ENCODE peak calls at places on chromosomes 4 and X, in ten cellular contexts. F is stomach, E is tibial artery, R is brain microvascular endothelial cell, O is GM23338, B is aorta, W is heart left ventricle, S is AG04450, J is SK-N-MC, X is psoas muscle. U is an unnamed sample.

GRCh38 chr4:113222431-113222979 is 173.1 kb downstream of the ANK2 start:
- DNase-seq in J (no peak), W (no peak), F (no peak), R (peak; percentile 51), X (no peak), S (no peak), E (no peak), O (peak; percentile 33), B (no peak), U (no peak)

GRCh38 chrX:154750301-154751120 is at the start of gene GAB3:
- DNase-seq in W (peak; percentile 43), X (peak; percentile 58), R (no peak), F (peak; percentile 42), B (peak; percentile 58), E (no peak), S (no peak), J (no peak), O (peak; percentile 55), U (no peak)

GRCh38 chr4:6772223-6772928 is 10.2 kb upstream of the KIAA0232 start:
- DNase-seq in B (no peak), O (no peak), E (no peak), X (peak; percentile 23), J (no peak), R (no peak), F (no peak), S (no peak), W (no peak), U (no peak)

GRCh38 chr4:145347684-145348083 is 134.0 kb upstream of the SMAD1 start:
- DNase-seq in J (no peak), X (no peak), O (no peak), F (no peak), W (no peak), S (no peak), B (no peak), E (no peak), R (peak; percentile 47), U (no peak)

GRCh38 chr4:13340672-13341071 is 143.5 kb downstream of the RAB28 start:
- DNase-seq in E (no peak), B (no peak), F (no peak), W (no peak), S (no peak), X (no peak), R (no peak), J (no peak), O (no peak), U (no peak)

GRCh38 chr4:112994732-112995131 is 54.7 kb upstream of the ANK2 start:
- DNase-seq in E (no peak), S (no peak), O (no peak), F (no peak), J (no peak), X (no peak), W (no peak), B (no peak), R (no peak), U (no peak)

GRCh38 chrX:23331701-23332100 is 2.9 kb upstream of the PTCHD1 start:
- DNase-seq in R (no peak), B (no peak), F (no peak), S (no peak), W (no peak), X (no peak), E (no peak), J (no peak), O (peak; percentile 43), U (no peak)

GRCh38 chrX:153564047-153564606 is 34.8 kb downstream of the CCNQ start:
- DNase-seq in O (no peak), J (no peak), X (peak; percentile 82), E (no peak), S (no peak), R (no peak), W (no peak), B (no peak), F (no peak), U (no peak)

GRCh38 chr4:89755210-89755609 is 81.8 kb downstream of the SNCA start:
- DNase-seq in J (no peak), X (no peak), W (no peak), F (no peak), R (no peak), B (no peak), O (peak; percentile 42), S (no peak), E (no peak), U (no peak)

GRCh38 chrX:117429511-117429910 is 687.1 kb downstream of the KLHL13 start:
- DNase-seq in S (no peak), J (no peak), E (no peak), X (no peak), O (no peak), W (no peak), R (no peak), F (no peak), B (no peak), U (no peak)

GRCh38 chrX:151984328-151984727 is 9.9 kb upstream of the GABRE start:
- DNase-seq in E (peak; percentile 24), S (no peak), O (no peak), B (no peak), X (no peak), J (no peak), W (no peak), R (peak; percentile 84), F (no peak), U (no peak)

GRCh38 chrX:130418740-130419139 is 17.0 kb downstream of the RBMX2 start:
- DNase-seq in R (no peak), E (no peak), F (no peak), J (no peak), X (no peak), B (no peak), W (no peak), O (no peak), S (no peak), U (no peak)

GRCh38 chrX:74656079-74656745 is 41.8 kb upstream of the RLIM start:
- DNase-seq in O (peak; percentile 4), J (no peak), W (no peak), B (no peak), F (no peak), X (no peak), S (no peak), R (no peak), E (no peak), U (no peak)

GRCh38 chrX:72466493-72466892 is 106.2 kb downstream of the HDAC8 start:
- DNase-seq in J (no peak), F (no peak), X (no peak), R (no peak), E (no peak), W (no peak), O (no peak), S (no peak), B (no peak), U (no peak)

GRCh38 chrX:27918799-27919198 is 62.5 kb downstream of the DCAF8L1 start:
- DNase-seq in S (no peak), J (no peak), W (no peak), B (no peak), O (peak; percentile 2), R (no peak), X (no peak), F (no peak), E (no peak), U (no peak)

GRCh38 chr4:56408978-56409377 is 21.7 kb upstream of the AASDH start:
- DNase-seq in F (no peak), S (no peak), J (no peak), R (no peak), O (peak; percentile 41), B (no peak), X (no peak), W (no peak), E (no peak), U (no peak)

GRCh38 chrX:77528034-77528433 is 80.8 kb downstream of the FGF16 start:
- DNase-seq in J (no peak), F (no peak), S (no peak), B (no peak), E (no peak), R (no peak), W (no peak), X (no peak), O (no peak), U (no peak)

GRCh38 chr4:180973894-180974293 is 1269.3 kb upstream of the TENM3 start:
- DNase-seq in W (no peak), E (no peak), X (no peak), R (no peak), B (no peak), S (no peak), J (no peak), F (no peak), O (no peak), U (no peak)
- H3K27ac ChIP-seq in W (no peak overlapping the region), E (no peak overlapping the region), X (no peak overlapping the region), R (no peak overlapping the region), B (no peak overlapping the region), S (no peak overlapping the region), J (no peak overlapping the region), F (no peak overlapping the region), O (no peak overlapping the region), U (no peak overlapping the region)

DNA sequence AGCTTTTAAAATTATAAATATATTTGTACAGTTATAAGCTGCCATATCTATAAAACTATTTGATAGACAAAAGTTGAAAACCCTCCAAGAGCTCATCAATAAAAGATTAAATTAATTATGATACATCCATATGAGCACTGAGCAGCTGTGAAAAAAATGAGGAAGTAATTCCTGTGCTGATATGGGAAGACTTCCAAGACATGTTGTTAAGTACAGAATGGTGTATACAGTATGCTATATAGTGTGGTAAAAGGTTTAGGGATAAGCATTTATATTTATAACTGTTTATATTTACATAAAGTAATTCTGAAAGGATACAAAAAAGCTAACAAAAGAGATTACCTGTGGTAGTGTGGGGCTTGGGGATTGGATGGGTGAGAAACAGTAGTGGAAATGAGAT is 92.8 kb upstream of the BMP2K start:
- DNase-seq in R (no peak), F (no peak), B (no peak), J (no peak), W (no peak), X (no peak), O (no peak), S (no peak), E (no peak), U (no peak)
- H3K4me3 ChIP-seq in R (no peak overlapping the region), F (no peak overlapping the region), B (no peak overlapping the region), J (no peak overlapping the region), W (no peak overlapping the region), X (no peak overlapping the region), O (no peak overlapping the region), S (no peak overlapping the region), E (no peak overlapping the region), U (no peak overlapping the region)

GRCh38 chr4:139557506-139558110 is 1.6 kb upstream of the SETD7 start:
- DNase-seq in S (no peak), F (peak; percentile 77), W (no peak), X (no peak), B (no peak), J (no peak), O (peak; percentile 42), R (no peak), E (no peak), U (peak; percentile 40)
- H3K27ac ChIP-seq in S (no peak overlapping the region), F (peak overlapping the region; percentile 99), W (peak overlapping the region; percentile 99), X (peak overlapping the region; percentile 99), B (no peak overlapping the region), J (peak overlapping the region; percentile 94), O (no peak overlapping the region), R (no peak overlapping the region), E (peak overlapping the region; percentile 100), U (peak overlapping the region; percentile 97)

DNA sequence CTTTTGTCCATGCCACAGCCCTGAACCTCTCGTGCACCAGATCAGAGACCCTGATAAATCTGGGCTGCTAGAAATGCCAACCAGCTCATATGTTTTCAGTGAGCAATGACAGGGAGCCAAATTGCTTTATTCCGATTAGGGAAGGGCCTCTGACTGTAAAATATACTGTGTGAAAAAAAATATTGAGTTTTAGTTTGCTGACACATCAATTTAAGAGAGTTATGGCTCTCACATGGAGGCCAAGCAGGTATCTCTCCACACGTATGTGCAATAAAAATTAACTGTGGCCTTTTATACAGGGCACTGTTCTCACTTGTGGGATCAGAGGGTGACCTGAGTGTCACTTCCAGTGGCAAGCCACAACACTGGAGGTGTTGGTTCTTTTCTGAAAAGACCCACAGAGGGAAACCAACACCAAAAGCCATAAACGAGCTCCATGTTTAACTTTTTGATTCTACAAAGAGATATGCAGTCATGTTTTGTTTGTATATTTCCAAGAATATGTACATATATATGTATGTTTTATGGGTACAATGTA is 462.8 kb downstream of the MID1IP1 start:
- DNase-seq in W (no peak), E (no peak), B (no peak), J (no peak), F (no peak), O (no peak), R (no peak), S (no peak), X (no peak), U (no peak)
- H3K4me3 ChIP-seq in W (no peak overlapping the region), E (no peak overlapping the region), B (no peak overlapping the region), J (no peak overlapping the region), F (no peak overlapping the region), O (no peak overlapping the region), R (no peak overlapping the region), S (no peak overlapping the region), X (no peak overlapping the region), U (no peak overlapping the region)

U was measured in lung.